ENCODE peak calls at places on chromosomes 4 and X, in five cellular contexts. V is activated naive CD8-positive, alpha-beta T cell treated with anti-CD3 and anti-CD28 coated beads, Interleukin-2, amount 50 U/mL, for 24 hours; Y is endothelial cell; E is H54; H is aorta. O is an unnamed sample.

GRCh38 chr4:85126991-85127591 is 160.6 kb upstream of the WDFY3 start:
- DNase-seq in Y (no peak), E (no peak), V (no peak), H (no peak), O (no peak)

GRCh38 chr4:89099034-89099433 is 12.3 kb upstream of the TIGD2 start:
- DNase-seq in E (no peak), V (no peak), H (no peak), Y (no peak), O (no peak)

GRCh38 chr4:85510632-85510984 is 35.7 kb downstream of the ARHGAP24 start:
- DNase-seq in E (no peak), Y (no peak), H (no peak), V (no peak), O (no peak)

GRCh38 chr4:138892483-138893386 is 122.8 kb upstream of the NOCT start:
- DNase-seq in E (no peak), H (no peak), V (peak), Y (no peak), O (no peak)

GRCh38 chr4:173014113-173014558 is 154.5 kb upstream of the GALNT7 start:
- DNase-seq in V (no peak), H (no peak), E (peak), Y (peak), O (peak)

GRCh38 chrX:24204958-24205357 is 55.4 kb downstream of the ZFX start:
- DNase-seq in Y (no peak), H (no peak), V (no peak), E (no peak), O (no peak)

GRCh38 chr4:30789219-30789671 is 69.1 kb downstream of the PCDH7 start:
- DNase-seq in V (no peak), Y (no peak), H (no peak), E (no peak), O (no peak)

GRCh38 chr4:78784255-78784654 is 8.1 kb downstream of the BMP2K start:
- DNase-seq in V (no peak), H (no peak), Y (no peak), E (no peak), O (no peak)

GRCh38 chrX:46755656-46756055 is 3.3 kb downstream of the SLC9A7 start:
- DNase-seq in E (no peak), V (no peak), H (no peak), Y (no peak), O (no peak)

O was measured in neural crest cell.